ENCODE peak calls at places on chromosomes 1 and 21, in five cellular contexts. E, P, T, W and Q are unnamed samples. For H3K4me1, the result is how much of the 10 kb centered on the place peaks cover.

GRCh38 chr21:28579986-28580550 is 412.6 kb downstream of the LTN1 start:
- DNase-seq in E (no peak), P (no peak), T (no peak), W (no peak), Q (no peak)

GRCh38 chr1:178733972-178734371 is 8.9 kb downstream of the RALGPS2 start:
- DNase-seq in E (no peak), P (no peak), T (no peak), W (no peak), Q (no peak)

GRCh38 chr1:150557813-150558212 is 8.6 kb downstream of the ADAMTSL4 start:
- DNase-seq in E (no peak), P (no peak), T (no peak), W (no peak), Q (no peak)

GRCh38 chr1:15915991-15916390 is 59.9 kb downstream of the ZBTB17 start:
- DNase-seq in E (peak), P (no peak), T (no peak), W (no peak), Q (no peak)

GRCh38 chr1:225431081-225431863 is 3.4 kb upstream of the LBR start:
- DNase-seq in E (no peak), P (peak), T (no peak), W (no peak), Q (no peak)

GRCh38 chr1:30420519-30421050 is 302.8 kb downstream of the MATN1 start:
- DNase-seq in E (no peak), P (no peak), T (no peak), W (no peak), Q (peak)

GRCh38 chr1:17136145-17136544 is 16.9 kb upstream of the PADI2 start:
- DNase-seq in E (no peak), P (no peak), T (no peak), W (no peak), Q (no peak)

GRCh38 chr1:30525980-30526651 is 197.3 kb downstream of the MATN1 start:
- DNase-seq in E (peak), P (peak), T (no peak), W (peak), Q (peak)

GRCh38 chr1:10628685-10629084 is 153.9 kb downstream of the PEX14 start:
- DNase-seq in E (peak), P (no peak), T (no peak), W (peak), Q (no peak)

GRCh38 chr1:168312718-168313604 is 32.3 kb downstream of the TBX19 start:
- DNase-seq in E (no peak), P (no peak), T (no peak), W (no peak), Q (no peak)

GRCh38 chr1:193221641-193222040 is 35.2 kb upstream of the B3GALT2 start:
- DNase-seq in E (peak), P (no peak), T (no peak), W (no peak), Q (no peak)

GRCh38 chr1:14662116-14662515 is 63.6 kb downstream of the KAZN start:
- DNase-seq in E (no peak), P (no peak), T (no peak), W (no peak), Q (no peak)

GRCh38 chr1:2985121-2985561 is 36.1 kb upstream of the ACTRT2 start:
- DNase-seq in E (peak), P (no peak), T (no peak), W (no peak), Q (no peak)

GRCh38 chr21:43933146-43933673 is 68.2 kb downstream of the AGPAT3 start:
- DNase-seq in E (no peak), P (no peak), T (no peak), W (no peak), Q (no peak)

GRCh38 chr1:19688041-19688842 is 23.6 kb downstream of the HTR6 start:
- DNase-seq in E (no peak), P (no peak), T (no peak), W (no peak), Q (no peak)

GRCh38 chr1:24872446-24872845 is 57.6 kb downstream of the RUNX3 start:
- DNase-seq in E (no peak), P (no peak), T (no peak), W (peak), Q (no peak)

GRCh38 chr1:111737216-111738132 is 1.7 kb downstream of the INKA2 start:
- DNase-seq in E (no peak), P (no peak), T (no peak), W (no peak), Q (no peak)

GRCh38 chr1:21018673-21019072 is 158.0 kb downstream of the EIF4G3 start:
- DNase-seq in E (no peak), P (no peak), T (no peak), W (no peak), Q (no peak)

GRCh38 chr1:209326876-209327275 is 256.6 kb upstream of the CAMK1G start:
- DNase-seq in E (no peak), P (no peak), T (no peak), W (no peak), Q (no peak)

GRCh38 chr1:200279810-200280411 is 129.9 kb downstream of the ZNF281 start:
- DNase-seq in E (peak), P (no peak), T (peak), W (peak), Q (peak)

GRCh38 chr1:180343931-180344406 is 113.9 kb downstream of the LHX4 start:
- DNase-seq in E (peak), P (no peak), T (no peak), W (peak), Q (no peak)

GRCh38 chr21:14353712-14354111 is 29.2 kb downstream of the HSPA13 start:
- DNase-seq in E (no peak), P (no peak), T (no peak), W (no peak), Q (no peak)

GRCh38 chr1:2274968-2275475 is 46.9 kb downstream of the SKI start:
- DNase-seq in E (no peak), P (peak), T (no peak), W (no peak), Q (no peak)

GRCh38 chr1:182143825-182144661 is 82.5 kb upstream of the ZNF648 start:
- DNase-seq in E (peak), P (peak), T (no peak), W (peak), Q (no peak)

GRCh38 chr1:156080598-156081173 is 1.6 kb downstream of the MEX3A start:
- DNase-seq in E (no peak), P (no peak), T (no peak), W (no peak), Q (no peak)

GRCh38 chr1:201724039-201724759 is 104.8 kb upstream of the IPO9 start:
- DNase-seq in E (no peak), P (no peak), T (no peak), W (no peak), Q (no peak)

GRCh38 chr1:180252638-180253536 is 22.8 kb downstream of the LHX4 start:
- DNase-seq in E (peak), P (peak), T (peak), W (peak), Q (peak)

GRCh38 chr1:230715510-230715909 is 1.6 kb upstream of the AGT start:
- DNase-seq in E (no peak), P (no peak), T (no peak), W (no peak), Q (no peak)

GRCh38 chr1:101004061-101004460 is 21.5 kb downstream of the DPH5 start:
- DNase-seq in E (peak), P (no peak), T (no peak), W (no peak), Q (no peak)

GRCh38 chr21:43318841-43319781 is 107.8 kb downstream of the SIK1 start:
- DNase-seq in E (peak), P (peak), T (no peak), W (no peak), Q (no peak)

GRCh38 chr1:92446990-92447681 is 39.6 kb downstream of the GFI1 start:
- DNase-seq in E (peak), P (no peak), T (no peak), W (no peak), Q (no peak)

GRCh38 chr21:39125752-39126485 is 57.3 kb downstream of the PSMG1 start:
- DNase-seq in E (peak), P (no peak), T (no peak), W (peak), Q (no peak)

GRCh38 chr1:183279835-183280234 is 93.8 kb downstream of the LAMC2 start:
- DNase-seq in E (peak), P (peak), T (no peak), W (peak), Q (peak)

DNA sequence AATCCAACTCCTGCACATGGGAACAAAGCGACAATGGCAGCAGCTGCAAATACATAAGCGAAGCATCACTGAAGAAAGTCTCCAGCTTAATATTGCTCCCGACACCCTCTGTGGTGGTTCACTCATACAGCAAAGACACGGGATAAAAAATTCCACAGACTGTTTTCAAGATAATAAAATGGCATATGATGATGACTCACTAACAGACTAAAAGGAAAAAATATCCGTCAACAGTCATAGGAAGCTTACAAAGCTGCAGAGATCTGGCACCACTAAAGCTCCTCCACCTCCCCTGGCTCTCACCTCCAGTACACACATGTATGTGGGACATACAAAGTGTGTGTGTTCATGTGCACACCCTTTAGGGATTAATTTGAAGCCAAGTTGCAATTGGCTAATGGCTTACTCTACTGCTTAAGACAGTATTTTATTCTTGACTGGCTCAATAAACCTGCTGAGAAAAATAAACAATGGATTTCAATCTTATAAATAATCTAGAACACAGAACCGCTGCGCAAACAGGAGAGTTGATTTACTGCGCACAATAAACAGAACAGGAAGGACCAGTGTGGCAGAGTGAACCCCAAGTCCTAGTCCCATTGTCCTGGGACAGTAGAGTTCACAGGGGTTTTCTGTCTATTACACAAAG is 94.4 kb downstream of the SLC45A1 start:
- DNase-seq in E (peak), P (no peak), T (no peak), W (no peak), Q (no peak)
- H3K4me1 ChIP-seq in E (under half), P (half or more), T (under half), W (half or more), Q (half or more)

DNA sequence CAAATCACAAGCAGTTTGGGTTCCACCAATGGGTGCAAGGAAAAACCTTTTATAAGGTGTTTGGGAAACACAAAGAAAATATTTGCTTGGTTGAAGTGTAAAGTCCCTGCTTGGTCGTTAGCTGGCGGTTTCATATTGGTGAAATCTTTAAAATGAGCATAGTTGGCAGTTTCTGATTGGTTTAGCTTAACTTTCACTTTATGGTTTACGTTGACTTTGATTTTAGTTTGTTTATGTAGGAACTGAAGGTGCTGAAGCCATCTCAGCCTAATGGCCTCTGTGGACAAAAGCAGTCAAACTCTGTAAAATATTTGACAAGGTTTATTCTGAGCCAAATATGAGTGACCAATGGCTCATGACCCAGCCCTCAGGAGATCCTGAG is 76.6 kb upstream of the PPM1J start:
- DNase-seq in E (no peak), P (no peak), T (no peak), W (no peak), Q (no peak)
- H3K4me3 ChIP-seq in E (no peak), P (no peak), T (no peak), W (no peak), Q (no peak)

DNA sequence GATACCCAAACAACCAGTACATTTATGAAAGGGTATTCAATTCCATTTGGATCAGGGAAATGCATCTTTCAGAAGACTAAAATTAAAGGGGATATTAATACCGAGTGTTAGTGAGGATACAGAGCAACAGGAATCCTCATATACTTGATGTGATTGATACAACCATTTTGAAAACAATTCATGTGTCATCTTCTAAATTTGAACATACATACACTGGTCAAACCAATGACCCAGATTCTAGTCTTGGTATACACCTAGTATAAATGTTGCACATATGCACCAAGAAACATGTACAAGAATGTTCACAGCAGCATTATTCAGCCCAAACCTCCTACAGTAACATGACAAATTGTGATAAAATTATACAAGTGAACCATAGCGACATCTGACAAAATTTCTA is 58.6 kb downstream of the ZNF644 start:
- DNase-seq in E (no peak), P (no peak), T (no peak), W (no peak), Q (no peak)
- H3K4me1 ChIP-seq in E (under half), P (under half), T (under half), W (under half), Q (under half)

DNA sequence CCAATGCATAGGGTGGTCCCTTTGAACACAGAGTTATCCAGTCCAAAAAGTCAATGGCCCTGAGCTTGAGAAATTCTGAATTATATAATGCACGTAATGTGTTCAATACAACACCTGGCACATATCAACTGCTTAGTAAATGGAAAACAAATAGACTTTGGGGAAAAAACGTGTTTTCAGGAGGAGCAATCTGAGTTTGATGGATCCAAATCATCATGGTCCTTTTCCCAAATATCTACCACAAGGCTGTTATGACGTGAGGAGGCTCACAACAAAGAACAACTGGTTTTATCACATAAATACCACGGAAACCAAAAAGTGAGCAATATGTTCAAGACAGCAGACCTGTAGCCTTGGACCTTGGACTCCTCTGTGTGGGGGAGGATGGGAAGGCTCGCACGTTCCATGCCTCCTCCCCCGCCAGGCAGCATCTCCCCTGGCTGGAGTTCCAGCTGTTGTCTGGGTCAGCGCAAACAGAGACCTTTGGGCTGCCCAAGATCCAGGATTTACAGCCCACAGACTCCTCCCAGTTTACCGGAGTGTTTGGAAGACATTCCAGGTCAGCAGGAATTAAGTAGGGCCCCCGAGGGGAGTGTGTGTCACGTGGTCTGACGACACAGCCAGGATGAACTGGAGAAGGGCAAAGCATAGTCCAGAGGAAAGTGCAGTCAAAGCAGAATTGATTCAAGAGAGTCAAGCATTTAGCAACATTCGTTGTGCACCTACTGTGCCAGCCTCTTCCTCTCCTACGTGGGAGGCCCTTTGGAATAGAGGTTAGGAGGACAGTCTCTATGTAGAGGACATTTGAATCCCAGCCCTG is 32.2 kb upstream of the MED18 start:
- DNase-seq in E (peak), P (no peak), T (no peak), W (no peak), Q (no peak)
- H3K4me3 ChIP-seq in E (no peak), P (no peak), T (no peak), W (no peak), Q (no peak)

GRCh38 chr1:67060811-67061218 is 6.9 kb upstream of the SLC35D1 start:
- DNase-seq in E (peak), P (peak), T (no peak), W (no peak), Q (peak)
- H3K4me1 ChIP-seq in E (under half), P (under half), T (under half), W (under half), Q (under half)

DNA sequence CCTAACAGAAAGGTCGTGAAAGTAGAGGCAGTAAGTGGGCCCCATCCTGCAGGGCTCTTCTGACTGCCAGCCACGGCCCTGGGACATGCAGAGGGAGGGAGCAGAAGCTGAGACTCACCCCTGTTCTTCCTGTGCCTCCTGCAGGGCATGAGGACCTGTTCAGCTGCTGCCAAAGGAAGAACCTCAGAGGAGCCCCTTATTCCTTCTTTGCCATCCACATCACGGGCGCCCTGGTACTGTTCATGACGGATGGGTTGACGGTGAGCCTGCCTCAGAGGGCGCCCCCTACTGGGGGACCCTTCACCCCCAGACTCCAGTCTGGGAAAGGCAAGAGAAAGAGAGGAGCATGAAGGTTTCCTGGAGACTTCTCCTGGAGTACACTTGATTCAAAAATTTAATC is 47.1 kb downstream of the ELK4 start:
- DNase-seq in E (no peak), P (no peak), T (no peak), W (no peak), Q (no peak)
- H3K4me3 ChIP-seq in E (no peak), P (no peak), T (no peak), W (no peak), Q (no peak)